ENCODE peak calls at places on chromosomes 7 and 10, in seven cellular contexts. D is amniotic stem cell, T is LHCN-M2, I is T follicular helper cell, W is amygdala, Q is osteocyte, M is astrocyte. L is an unnamed sample.

GRCh38 chr7:121388950-121389349 is 7.2 kb downstream of the FAM3C start:
- DNase-seq in D (no peak), T (no peak), I (no peak), W (no peak), Q (no peak), M (no peak), L (no peak)

GRCh38 chr7:55570218-55570873 is 2.0 kb downstream of the VOPP1 start:
- DNase-seq in D (no peak), T (no peak), I (no peak), W (no peak), Q (no peak), M (no peak), L (no peak)

GRCh38 chr7:5597772-5598171 is 174.1 kb upstream of the TNRC18 start:
- DNase-seq in D (peak; percentile 27), T (peak; percentile 79), I (no peak), W (no peak), Q (no peak), M (peak; percentile 40), L (no peak)

GRCh38 chr7:106878748-106879439 is 13.8 kb downstream of the PIK3CG start:
- DNase-seq in D (no peak), T (no peak), I (no peak), W (no peak), Q (no peak), M (no peak), L (no peak)

GRCh38 chr7:99731638-99732374 is 3.2 kb downstream of the CYP3A7 start:
- DNase-seq in D (no peak), T (no peak), I (no peak), W (no peak), Q (no peak), M (no peak), L (no peak)

GRCh38 chr10:123786306-123786705 is 105.3 kb downstream of the CPXM2 start:
- DNase-seq in D (no peak), T (no peak), I (no peak), W (no peak), Q (peak; percentile 42), M (no peak), L (no peak)

GRCh38 chr7:105638942-105639495 is 57.7 kb upstream of the EFCAB10 start:
- DNase-seq in D (no peak), T (no peak), I (no peak), W (no peak), Q (no peak), M (no peak), L (no peak)

GRCh38 chr10:44382981-44383748 is 1.7 kb downstream of the CXCL12 start:
- DNase-seq in D (no peak), T (no peak), I (no peak), W (no peak), Q (peak; percentile 63), M (no peak), L (no peak)

GRCh38 chr10:75400769-75401568 is 595 bp downstream of the ZNF503 start:
- DNase-seq in D (peak; percentile 49), T (peak; percentile 66), I (no peak), W (no peak), Q (peak; percentile 88), M (no peak), L (no peak)

GRCh38 chr7:21504021-21504420 is 38.8 kb upstream of the DNAH11 start:
- DNase-seq in D (no peak), T (no peak), I (no peak), W (no peak), Q (no peak), M (no peak), L (no peak)

GRCh38 chr7:134736381-134736780 is 43.1 kb upstream of the CALD1 start:
- DNase-seq in D (no peak), T (no peak), I (no peak), W (no peak), Q (no peak), M (no peak), L (peak; percentile 84)

GRCh38 chr7:111096997-111097396 is 6.1 kb downstream of the LRRN3 start:
- DNase-seq in D (no peak), T (no peak), I (no peak), W (no peak), Q (no peak), M (no peak), L (no peak)

GRCh38 chr7:137904826-137905225 is 58.1 kb upstream of the DGKI start:
- DNase-seq in D (no peak), T (peak; percentile 73), I (no peak), W (no peak), Q (no peak), M (peak; percentile 16), L (no peak)

GRCh38 chr7:80642871-80643270 is 4.4 kb downstream of the CD36 start:
- DNase-seq in D (no peak), T (no peak), I (no peak), W (no peak), Q (no peak), M (no peak), L (no peak)

GRCh38 chr7:27349621-27350020 is 107.0 kb downstream of the EVX1 start:
- DNase-seq in D (no peak), T (no peak), I (no peak), W (no peak), Q (no peak), M (no peak), L (no peak)

L was measured in foreskin melanocyte.